ENCODE peak calls at places on chromosome 20, in six cellular contexts. E, R, Q, Y, B and T are unnamed samples.

GRCh38 chr20:20450461-20451027 is 82.6 kb downstream of the INSM1 start:
- DNase-seq in B (no peak), Q (no peak), E (no peak), Y (no peak), R (no peak), T (no peak)

GRCh38 chr20:846894-847278 is 13.4 kb downstream of the FAM110A start:
- DNase-seq in R (no peak), Y (no peak), B (no peak), E (no peak), Q (no peak), T (no peak)

GRCh38 chr20:8127553-8128255 is 4.4 kb upstream of the PLCB1 start:
- DNase-seq in Q (no peak), E (no peak), Y (no peak), R (no peak), B (no peak), T (no peak)

GRCh38 chr20:36832791-36833190 is 43.1 kb upstream of the TLDC2 start:
- DNase-seq in E (no peak), R (no peak), B (no peak), Q (no peak), Y (no peak), T (no peak)

GRCh38 chr20:58696411-58696961 is 3.9 kb downstream of the NPEPL1 start:
- DNase-seq in Q (no peak), R (no peak), E (no peak), B (no peak), Y (no peak), T (no peak)

GRCh38 chr20:59412896-59413295 is 112.5 kb downstream of the EDN3 start:
- DNase-seq in Y (peak), E (no peak), R (peak), B (no peak), Q (no peak), T (no peak)

GRCh38 chr20:1509237-1509636 is 18.0 kb upstream of the SIRPB2 start:
- DNase-seq in R (no peak), E (no peak), Q (no peak), B (no peak), Y (peak), T (no peak)

GRCh38 chr20:48120120-48120519 is 334.8 kb upstream of the SULF2 start:
- DNase-seq in Q (no peak), B (no peak), Y (no peak), R (no peak), E (no peak), T (no peak)

GRCh38 chr20:856361-856775 is 22.9 kb downstream of the FAM110A start:
- DNase-seq in B (no peak), R (no peak), Y (peak), E (peak), Q (no peak), T (no peak)

GRCh38 chr20:54950285-54950684 is 474.9 kb downstream of the DOK5 start:
- DNase-seq in Y (no peak), E (no peak), Q (no peak), B (no peak), R (no peak), T (no peak)

GRCh38 chr20:12715371-12715770 is 293.4 kb upstream of the SPTLC3 start:
- DNase-seq in R (no peak), Q (no peak), Y (no peak), E (peak), B (no peak), T (no peak)

GRCh38 chr20:25533920-25534700 is 51.2 kb downstream of the NINL start:
- DNase-seq in R (no peak), E (no peak), Y (no peak), B (no peak), Q (no peak), T (no peak)

GRCh38 chr20:25534845-25535244 is 50.5 kb downstream of the NINL start:
- DNase-seq in Y (no peak), B (no peak), E (no peak), Q (no peak), R (no peak), T (no peak)

GRCh38 chr20:25529295-25529951 is 55.9 kb downstream of the NINL start:
- DNase-seq in B (no peak), Q (no peak), E (no peak), R (no peak), Y (no peak), T (no peak)

GRCh38 chr20:25532015-25532751 is 53.1 kb downstream of the NINL start:
- DNase-seq in B (no peak), Y (no peak), E (peak), R (peak), Q (peak), T (no peak)

GRCh38 chr20:25532971-25533391 is 52.4 kb downstream of the NINL start:
- DNase-seq in R (no peak), B (no peak), Q (no peak), E (no peak), Y (no peak), T (no peak)
- H3K27ac ChIP-seq in R (no peak), B (no peak), Q (peak), E (no peak), Y (no peak), T (no peak)

GRCh38 chr20:3925113-3925695 is 36.0 kb downstream of the PANK2 start:
- DNase-seq in B (no peak), E (no peak), Q (no peak), R (no peak), Y (no peak), T (peak)

GRCh38 chr20:3922223-3922982 is 33.2 kb downstream of the PANK2 start:
- DNase-seq in B (no peak), E (no peak), Y (no peak), Q (no peak), R (no peak), T (no peak)

GRCh38 chr20:3924304-3925112 is 35.3 kb downstream of the PANK2 start:
- DNase-seq in B (peak), R (no peak), Y (no peak), Q (no peak), E (no peak), T (peak)

GRCh38 chr20:3922983-3923339 is 33.8 kb downstream of the PANK2 start:
- DNase-seq in R (no peak), Y (no peak), B (no peak), E (no peak), Q (no peak), T (no peak)

DNA sequence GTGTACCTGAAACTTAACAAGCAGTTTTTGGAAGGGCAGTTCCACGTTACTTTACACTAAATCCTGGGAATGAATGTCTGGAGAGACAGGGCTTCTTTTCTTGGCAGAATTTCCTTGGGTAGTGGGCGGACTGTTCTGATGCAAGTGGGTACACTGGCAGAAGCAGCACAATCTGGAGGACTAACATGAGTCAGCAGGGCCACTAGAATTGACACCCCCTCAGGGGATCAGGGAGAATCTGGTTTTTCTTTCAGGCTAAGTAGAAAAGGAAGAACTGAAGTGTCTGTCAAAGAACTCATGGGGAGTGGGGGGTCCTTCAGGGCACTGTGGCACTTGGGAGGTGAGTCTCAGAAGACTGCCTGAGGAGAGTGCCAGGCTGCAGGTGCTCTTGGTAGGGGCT is 34.6 kb downstream of the PANK2 start:
- DNase-seq in Q (no peak), R (no peak), B (no peak), Y (no peak), E (no peak), T (no peak)
- H3K27ac ChIP-seq in Q (no peak), R (no peak), B (no peak), Y (no peak), E (no peak), T (no peak)

GRCh38 chr20:57437267-57437666 is 46.1 kb downstream of the RBM38 start:
- DNase-seq in E (no peak), Y (no peak), R (no peak), Q (no peak), B (peak), T (no peak)
- H3K27ac ChIP-seq in E (no peak), Y (no peak), R (no peak), Q (peak), B (no peak), T (peak)

GRCh38 chr20:50360218-50360672 is 149.9 kb upstream of the PTPN1 start:
- DNase-seq in Q (no peak), B (no peak), E (no peak), R (no peak), Y (no peak), T (no peak)

GRCh38 chr20:50359607-50360217 is 150.5 kb upstream of the PTPN1 start:
- DNase-seq in Q (no peak), R (no peak), B (no peak), E (no peak), Y (no peak), T (no peak)

GRCh38 chr20:50358959-50359358 is 151.2 kb upstream of the PTPN1 start:
- DNase-seq in B (no peak), Q (no peak), Y (no peak), R (no peak), E (no peak), T (no peak)

GRCh38 chr20:50363027-50363426 is 147.2 kb upstream of the PTPN1 start:
- DNase-seq in Y (no peak), R (no peak), E (no peak), B (no peak), Q (no peak), T (no peak)

DNA sequence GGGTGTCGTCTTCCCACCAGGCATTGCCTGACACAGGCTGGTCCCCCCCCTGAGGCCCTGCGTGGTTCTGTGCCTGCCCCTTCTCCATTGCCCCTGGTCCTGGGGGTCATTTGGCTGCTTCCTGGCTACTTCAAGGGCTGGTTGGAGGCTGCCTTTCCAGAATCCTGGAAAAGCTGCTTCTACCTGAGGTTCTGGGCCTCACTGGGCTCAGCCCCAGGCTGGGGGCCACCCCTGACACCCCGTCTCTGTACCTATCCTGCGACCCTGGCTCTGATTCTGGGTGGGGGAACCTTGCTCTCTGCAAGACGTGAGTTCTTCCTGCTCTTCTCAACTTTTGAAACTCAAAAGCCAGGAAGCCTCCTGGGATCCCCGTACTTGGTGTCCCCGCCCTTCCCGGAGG is 149.3 kb upstream of the PTPN1 start:
- DNase-seq in R (no peak), Q (no peak), E (no peak), Y (no peak), B (no peak), T (no peak)
- H3K27ac ChIP-seq in R (no peak), Q (no peak), E (no peak), Y (peak), B (no peak), T (no peak)

DNA sequence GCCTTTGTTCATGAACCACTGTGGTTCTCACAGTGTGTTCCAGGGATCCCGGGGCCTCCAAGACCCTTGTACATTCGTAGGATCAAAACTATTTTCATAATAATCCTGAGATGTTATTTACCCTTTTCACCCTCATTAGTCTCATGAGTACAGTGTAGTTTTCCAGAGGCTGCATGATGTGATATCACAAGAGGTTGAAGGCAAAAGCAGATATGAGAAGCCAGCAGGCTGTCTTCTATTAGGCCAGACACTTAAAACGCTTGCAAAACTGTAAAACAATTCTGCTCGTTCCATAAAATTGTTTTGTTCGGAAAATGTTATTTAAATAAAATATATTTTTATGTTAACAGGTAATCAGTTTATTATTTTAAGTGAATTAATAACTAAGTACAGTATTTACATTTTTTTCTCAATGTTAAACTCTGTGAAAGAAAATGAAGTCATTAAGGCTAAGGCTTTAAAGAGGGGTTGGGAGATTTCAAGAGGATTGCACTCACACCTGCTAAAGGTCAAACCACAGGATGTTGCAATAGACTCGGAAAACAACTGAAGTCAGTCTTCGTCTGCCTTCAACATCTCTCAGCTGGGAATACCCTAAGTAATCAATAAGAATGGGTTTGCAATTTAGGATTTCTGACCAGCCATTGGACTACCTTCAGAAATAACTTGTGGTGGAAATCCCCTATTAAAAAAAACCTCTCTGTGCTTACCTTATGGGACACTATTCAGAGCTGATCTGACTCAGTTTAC is 474.2 kb downstream of the KIF16B start:
- DNase-seq in B (no peak), R (no peak), E (no peak), Y (no peak), Q (no peak), T (no peak)
- H3K27ac ChIP-seq in B (no peak), R (no peak), E (no peak), Y (no peak), Q (no peak), T (no peak)

DNA sequence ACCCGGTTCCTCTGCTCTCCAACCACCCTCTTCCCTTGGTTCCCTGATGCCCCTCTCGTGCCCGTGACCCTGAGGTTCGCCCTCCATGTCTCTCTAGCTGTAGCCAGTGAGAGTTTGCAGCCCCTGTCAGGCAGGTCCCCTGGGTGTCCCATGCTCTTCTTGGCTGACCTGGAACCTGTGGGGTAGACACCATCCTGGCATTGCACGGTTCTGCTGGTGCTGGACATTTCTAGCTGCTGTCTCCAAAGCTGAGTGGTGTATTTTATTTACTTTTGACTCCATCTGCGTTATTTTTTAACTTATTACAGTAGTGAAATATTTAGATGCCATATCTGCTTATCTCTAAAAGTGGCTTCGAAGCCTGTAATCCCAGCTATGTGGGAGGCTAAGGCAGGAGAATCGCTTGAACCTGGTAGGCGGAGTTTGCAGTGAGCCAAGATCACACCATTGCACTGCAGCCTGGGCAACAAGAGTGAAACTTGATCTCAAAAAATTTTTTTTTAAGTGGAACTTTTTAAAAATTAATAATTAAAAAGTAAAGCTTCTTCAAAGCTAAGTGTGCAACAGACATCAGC is 12.5 kb downstream of the ENTPD6 start:
- DNase-seq in Y (no peak), Q (no peak), R (no peak), E (no peak), B (no peak), T (peak)
- H3K27ac ChIP-seq in Y (peak), Q (no peak), R (no peak), E (no peak), B (no peak), T (peak)

GRCh38 chr20:62797671-62798532 is 1.6 kb downstream of the MRGBP start:
- DNase-seq in Q (no peak), B (peak), E (no peak), R (no peak), Y (peak), T (no peak)
- H3K27ac ChIP-seq in Q (peak), B (peak), E (no peak), R (no peak), Y (peak), T (peak)

DNA sequence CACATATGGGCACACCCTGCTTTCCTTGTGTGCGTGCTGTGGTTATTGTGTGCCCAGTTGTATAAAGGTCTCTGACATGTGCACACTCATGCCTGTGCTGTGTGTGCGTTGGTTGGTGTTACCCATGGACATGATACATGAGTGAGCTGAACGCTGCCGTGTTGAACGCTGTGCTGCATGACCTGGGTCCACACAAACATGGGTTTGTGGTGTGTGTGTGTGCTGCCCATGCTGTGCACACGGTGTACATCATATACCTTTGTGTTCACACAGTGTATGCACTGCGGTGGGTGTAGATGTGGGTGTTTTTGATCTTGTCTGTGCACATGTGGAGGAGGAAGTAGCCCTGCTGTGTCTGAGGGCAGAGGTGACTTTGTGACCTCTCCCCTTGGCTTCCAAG is 54.4 kb downstream of the TOX2 start:
- DNase-seq in Y (no peak), B (no peak), R (no peak), E (no peak), Q (no peak), T (no peak)
- H3K27ac ChIP-seq in Y (no peak), B (no peak), R (no peak), E (no peak), Q (no peak), T (no peak)

GRCh38 chr20:11232896-11233295 is 559.1 kb upstream of the JAG1 start:
- DNase-seq in B (no peak), Y (no peak), Q (no peak), E (no peak), R (no peak), T (no peak)
- H3K27ac ChIP-seq in B (no peak), Y (no peak), Q (no peak), E (no peak), R (no peak), T (no peak)